ENCODE peak calls at places on chromosomes 4 and X, in seven cellular contexts. C is lower leg skin, H is uterus, J is GM12891, G is body of pancreas, S is Peyer's patch, V is suprapubic skin. D is an unnamed sample.

GRCh38 chr4:113574636-113575103 is 186.9 kb downstream of the CAMK2D start:
- DNase-seq in C (no peak), G (no peak), J (no peak), H (no peak), V (no peak), S (no peak), D (no peak)

GRCh38 chr4:79233820-79234219 is 92.0 kb downstream of the NAA11 start:
- DNase-seq in H (no peak), V (no peak), J (no peak), C (no peak), G (no peak), S (no peak), D (no peak)

GRCh38 chr4:151540728-151541437 is 131.9 kb downstream of the FHIP1A start:
- DNase-seq in H (peak), V (no peak), J (no peak), G (no peak), C (no peak), S (no peak), D (no peak)

GRCh38 chr4:171962110-171962509 is 148.9 kb downstream of the GALNTL6 start:
- DNase-seq in G (no peak), S (no peak), V (no peak), J (no peak), C (no peak), H (no peak), D (no peak)

GRCh38 chr4:5118091-5118786 is 67.0 kb downstream of the STK32B start:
- DNase-seq in H (no peak), J (no peak), V (no peak), S (no peak), C (no peak), G (no peak), D (no peak)

GRCh38 chr4:113950207-113950606 is 29.2 kb downstream of the ARSJ start:
- DNase-seq in C (no peak), J (no peak), V (no peak), H (no peak), S (no peak), G (no peak), D (no peak)

GRCh38 chr4:129561886-129562285 is 465.9 kb downstream of the C4orf33 start:
- DNase-seq in H (no peak), C (no peak), V (no peak), G (no peak), S (no peak), J (no peak), D (no peak)

GRCh38 chr4:96295143-96295763 is 455.4 kb downstream of the PDHA2 start:
- DNase-seq in G (no peak), C (no peak), S (no peak), H (no peak), V (no peak), J (no peak), D (no peak)

GRCh38 chrX:111259559-111259958 is 10.7 kb downstream of the CAPN6 start:
- DNase-seq in J (no peak), C (no peak), H (no peak), V (no peak), G (no peak), S (no peak), D (no peak)

GRCh38 chr4:23750125-23750524 is 139.7 kb downstream of the PPARGC1A start:
- DNase-seq in C (no peak), G (no peak), J (no peak), H (no peak), V (no peak), S (no peak), D (no peak)

GRCh38 chrX:30612250-30612655 is 34.7 kb upstream of the TASL start:
- DNase-seq in G (no peak), C (no peak), S (no peak), V (no peak), H (no peak), J (no peak), D (no peak)

GRCh38 chr4:181301735-181302380 is 941.3 kb upstream of the TENM3 start:
- DNase-seq in S (peak), C (no peak), V (no peak), G (peak), J (peak), H (no peak), D (no peak)

GRCh38 chr4:114562176-114562904 is 36.3 kb upstream of the UGT8 start:
- DNase-seq in C (no peak), G (no peak), S (no peak), H (no peak), V (no peak), J (no peak), D (no peak)

GRCh38 chr4:85925071-85925470 is 434.8 kb downstream of the MAPK10 start:
- DNase-seq in H (no peak), G (no peak), V (no peak), C (no peak), J (no peak), S (no peak), D (no peak)

GRCh38 chrX:39816871-39817731 is 280.7 kb downstream of the BCOR start:
- DNase-seq in C (no peak), H (no peak), G (no peak), V (no peak), J (no peak), S (no peak), D (no peak)

GRCh38 chr4:173917255-173917960 is 366.1 kb downstream of the FBXO8 start:
- DNase-seq in J (no peak), C (no peak), G (no peak), V (no peak), S (no peak), H (no peak), D (no peak)

GRCh38 chr4:27278615-27279014 is 418.0 kb downstream of the STIM2 start:
- DNase-seq in J (no peak), V (no peak), H (no peak), G (no peak), C (no peak), S (no peak), D (no peak)

GRCh38 chr4:85866508-85866907 is 391.6 kb downstream of the ARHGAP24 start:
- DNase-seq in S (no peak), H (no peak), J (no peak), V (no peak), G (no peak), C (no peak), D (no peak)

GRCh38 chrX:150224676-150225075 is 138.4 kb upstream of the MAMLD1 start:
- DNase-seq in G (no peak), J (no peak), V (no peak), H (no peak), S (no peak), C (peak), D (no peak)

GRCh38 chr4:151238477-151238876 is 38.5 kb upstream of the PRSS48 start:
- DNase-seq in S (no peak), G (no peak), V (no peak), C (no peak), H (no peak), J (no peak), D (no peak)

GRCh38 chr4:158172196-158172557 is 648 bp downstream of the GASK1B start:
- DNase-seq in J (no peak), C (no peak), H (no peak), S (no peak), G (no peak), V (no peak), D (no peak)

GRCh38 chrX:141787655-141788054 is 50.5 kb upstream of the MAGEC3 start:
- DNase-seq in C (no peak), G (no peak), J (no peak), S (no peak), H (no peak), V (no peak), D (no peak)

GRCh38 chr4:30719363-30720020 is 677 bp upstream of the PCDH7 start:
- DNase-seq in G (peak), C (peak), V (peak), S (no peak), H (peak), J (no peak), D (no peak)

GRCh38 chrX:147912093-147912801 is 528 bp downstream of the FMR1 start:
- DNase-seq in C (peak), J (peak), G (peak), H (peak), S (peak), V (no peak), D (no peak)

GRCh38 chrX:101206471-101206870 is 13.1 kb upstream of the DRP2 start:
- DNase-seq in H (no peak), V (no peak), J (no peak), G (no peak), C (no peak), S (no peak), D (no peak)

GRCh38 chr4:32858971-32859370 is 2138.8 kb downstream of the PCDH7 start:
- DNase-seq in H (no peak), S (no peak), G (no peak), V (no peak), C (no peak), J (no peak), D (no peak)

GRCh38 chrX:153565996-153566580 is 32.9 kb downstream of the CCNQ start:
- DNase-seq in J (no peak), G (no peak), V (no peak), C (no peak), H (no peak), S (no peak), D (no peak)

GRCh38 chrX:106404512-106404911 is 207.3 kb upstream of the RADX start:
- DNase-seq in J (no peak), G (no peak), S (no peak), H (no peak), C (no peak), V (no peak), D (no peak)

GRCh38 chrX:41086627-41086932 is 1.3 kb downstream of the USP9X start:
- DNase-seq in J (no peak), H (no peak), G (no peak), V (no peak), C (no peak), S (no peak), D (no peak)

GRCh38 chrX:41085883-41086626 is 810 bp downstream of the USP9X start:
- DNase-seq in J (peak), V (peak), H (peak), S (peak), G (peak), C (peak), D (peak)

GRCh38 chrX:41084044-41084359 is 1.2 kb upstream of the USP9X start:
- DNase-seq in V (no peak), S (no peak), J (no peak), G (no peak), C (no peak), H (no peak), D (no peak)

GRCh38 chrX:41084360-41085104 is 713 bp upstream of the USP9X start:
- DNase-seq in G (peak), H (peak), C (peak), S (peak), J (peak), V (peak), D (peak)

DNA sequence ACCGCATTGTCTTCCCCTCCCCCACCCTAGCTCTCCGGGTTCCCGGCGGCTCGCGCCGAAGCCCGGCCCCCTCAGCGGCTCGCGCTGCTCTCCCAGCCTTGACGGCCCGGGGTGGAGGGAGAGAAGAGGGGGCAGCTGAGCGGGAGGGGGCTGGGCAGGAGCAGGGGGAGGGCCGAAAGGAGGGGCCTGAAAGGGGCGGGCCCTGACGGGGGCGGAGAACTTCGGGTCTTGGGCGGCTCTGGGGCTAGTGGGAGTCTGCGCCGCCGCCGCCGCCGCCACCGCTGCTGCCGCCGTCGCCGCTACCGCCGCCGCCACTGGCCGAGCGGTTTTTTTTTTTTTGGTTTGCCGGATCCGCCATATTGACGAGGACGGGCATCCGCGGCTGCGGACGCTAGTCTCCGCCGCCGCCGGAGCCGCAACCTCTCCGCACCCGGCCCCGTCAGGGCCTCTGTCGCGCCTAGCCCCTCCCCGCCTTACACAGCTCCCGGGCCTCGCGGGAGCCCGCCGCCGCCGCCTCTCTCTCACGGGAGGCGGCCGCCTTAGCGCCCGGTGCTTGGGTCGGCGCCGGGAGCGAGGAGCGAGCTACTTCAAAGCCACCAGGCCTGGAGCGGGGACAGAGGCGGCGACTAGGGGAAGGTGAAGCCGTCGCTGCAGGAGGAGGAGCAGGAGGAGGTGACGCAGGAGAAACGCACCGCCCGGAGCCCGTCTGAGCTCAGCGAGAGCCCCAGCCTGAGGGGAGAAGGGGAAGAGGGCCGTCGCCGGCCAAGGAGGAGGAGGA is at the start of gene USP9X:
- DNase-seq in H (peak), J (peak), G (peak), V (peak), C (peak), S (peak), D (peak)
- TF ChIP-seq POLR2A in H (peak), J (no peak), G (peak), V (no peak), C (no peak), S (peak), D (peak)

GRCh38 chrX:18668468-18668867 is 3.4 kb downstream of the RS1 start:
- DNase-seq in V (no peak), H (no peak), S (no peak), C (no peak), G (no peak), J (no peak), D (no peak)

GRCh38 chrX:18666614-18667013 is 5.3 kb downstream of the RS1 start:
- DNase-seq in C (no peak), S (no peak), V (no peak), J (no peak), H (no peak), G (no peak), D (no peak)

GRCh38 chrX:18672008-18672407 is at the start of gene RS1:
- DNase-seq in V (no peak), G (no peak), H (no peak), S (no peak), J (no peak), C (no peak), D (no peak)

GRCh38 chrX:18664947-18665346 is 7.0 kb downstream of the RS1 start:
- DNase-seq in C (no peak), S (no peak), H (no peak), G (no peak), V (no peak), J (no peak), D (no peak)

GRCh38 chrX:18668059-18668458 is 3.8 kb downstream of the RS1 start:
- DNase-seq in S (no peak), G (no peak), V (no peak), H (no peak), C (no peak), J (no peak), D (no peak)
- TF ChIP-seq POLR2A in S (no peak), G (no peak), V (no peak), H (no peak), C (no peak), J (no peak), D (no peak)

GRCh38 chr4:47913328-47913727 is 1.1 kb downstream of the NFXL1 start:
- DNase-seq in S (no peak), H (no peak), G (no peak), C (no peak), V (no peak), J (no peak), D (no peak)

GRCh38 chr4:47915378-47915777 is 995 bp upstream of the NFXL1 start:
- DNase-seq in S (no peak), G (no peak), V (no peak), H (no peak), J (no peak), C (no peak), D (no peak)

GRCh38 chr4:47914926-47915237 is 499 bp upstream of the NFXL1 start:
- DNase-seq in V (no peak), C (no peak), J (no peak), G (no peak), S (no peak), H (no peak), D (no peak)

GRCh38 chr4:47913858-47914218 is 545 bp downstream of the NFXL1 start:
- DNase-seq in J (peak), G (peak), C (peak), V (peak), H (peak), S (peak), D (no peak)

GRCh38 chr4:47914219-47914925 is at the start of gene NFXL1:
- DNase-seq in H (peak), V (peak), C (peak), G (peak), J (peak), S (peak), D (peak)
- TF ChIP-seq POLR2A in H (peak), V (peak), C (no peak), G (peak), J (peak), S (peak), D (peak)

DNA sequence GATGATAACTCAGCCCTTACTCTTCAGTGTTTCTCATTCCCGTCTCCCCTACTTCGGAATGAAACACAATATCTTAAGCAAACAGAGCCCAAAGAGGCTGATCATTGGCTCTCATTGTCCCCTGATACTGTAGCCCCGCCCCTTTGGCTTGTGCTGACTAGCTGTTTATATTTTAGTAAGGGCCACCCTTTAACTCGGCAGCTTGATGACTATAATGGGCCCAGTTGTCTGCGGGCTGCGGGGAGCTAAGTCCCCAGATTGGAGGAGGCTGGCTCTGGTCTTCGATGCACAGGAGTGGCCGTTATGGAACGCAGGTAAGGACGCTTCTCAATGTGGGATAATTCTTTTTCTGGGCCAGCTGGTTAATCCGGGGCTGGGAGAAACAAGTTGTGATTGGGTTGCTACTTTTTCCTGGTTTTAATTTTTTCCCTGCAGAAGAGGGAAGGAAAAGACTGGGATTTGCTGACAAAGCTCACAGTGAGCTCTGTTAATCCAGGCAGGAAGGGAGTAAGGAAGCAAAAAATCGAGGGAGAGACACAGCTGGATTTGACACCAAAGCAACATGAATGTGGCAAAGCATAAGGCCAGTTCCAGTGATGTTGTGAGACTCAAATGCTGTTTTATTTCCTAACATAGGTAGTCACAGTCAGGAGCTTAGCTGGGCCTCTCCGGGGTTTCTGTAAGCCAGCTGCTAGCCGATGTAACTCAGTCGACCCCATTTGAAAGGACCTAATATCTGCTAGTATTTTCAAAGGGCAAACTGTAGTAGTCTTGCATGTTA is at the start of gene TRIM2:
- DNase-seq in G (peak), C (peak), J (no peak), S (peak), H (peak), V (peak), D (peak)
- TF ChIP-seq POLR2A in G (peak), C (no peak), J (no peak), S (peak), H (no peak), V (no peak), D (no peak)

GRCh38 chr4:140752669-140753068 is 3.5 kb downstream of the TBC1D9 start:
- DNase-seq in S (no peak), G (no peak), J (no peak), H (no peak), V (no peak), C (no peak), D (no peak)

GRCh38 chr4:140756292-140757219 is at the start of gene TBC1D9:
- DNase-seq in J (peak), C (peak), V (peak), S (peak), H (peak), G (peak), D (peak)

GRCh38 chr4:140757220-140757607 is 1.0 kb upstream of the TBC1D9 start:
- DNase-seq in V (no peak), S (no peak), J (no peak), H (no peak), C (no peak), G (no peak), D (no peak)

GRCh38 chr4:140754918-140755810 is 1.0 kb downstream of the TBC1D9 start:
- DNase-seq in G (no peak), H (no peak), J (no peak), V (no peak), S (no peak), C (no peak), D (no peak)

GRCh38 chr4:140755811-140756291 is 334 bp downstream of the TBC1D9 start:
- DNase-seq in J (peak), S (peak), V (no peak), H (peak), C (peak), G (peak), D (no peak)
- TF ChIP-seq POLR2A in J (no peak), S (no peak), V (no peak), H (peak), C (no peak), G (no peak), D (no peak)

DNA sequence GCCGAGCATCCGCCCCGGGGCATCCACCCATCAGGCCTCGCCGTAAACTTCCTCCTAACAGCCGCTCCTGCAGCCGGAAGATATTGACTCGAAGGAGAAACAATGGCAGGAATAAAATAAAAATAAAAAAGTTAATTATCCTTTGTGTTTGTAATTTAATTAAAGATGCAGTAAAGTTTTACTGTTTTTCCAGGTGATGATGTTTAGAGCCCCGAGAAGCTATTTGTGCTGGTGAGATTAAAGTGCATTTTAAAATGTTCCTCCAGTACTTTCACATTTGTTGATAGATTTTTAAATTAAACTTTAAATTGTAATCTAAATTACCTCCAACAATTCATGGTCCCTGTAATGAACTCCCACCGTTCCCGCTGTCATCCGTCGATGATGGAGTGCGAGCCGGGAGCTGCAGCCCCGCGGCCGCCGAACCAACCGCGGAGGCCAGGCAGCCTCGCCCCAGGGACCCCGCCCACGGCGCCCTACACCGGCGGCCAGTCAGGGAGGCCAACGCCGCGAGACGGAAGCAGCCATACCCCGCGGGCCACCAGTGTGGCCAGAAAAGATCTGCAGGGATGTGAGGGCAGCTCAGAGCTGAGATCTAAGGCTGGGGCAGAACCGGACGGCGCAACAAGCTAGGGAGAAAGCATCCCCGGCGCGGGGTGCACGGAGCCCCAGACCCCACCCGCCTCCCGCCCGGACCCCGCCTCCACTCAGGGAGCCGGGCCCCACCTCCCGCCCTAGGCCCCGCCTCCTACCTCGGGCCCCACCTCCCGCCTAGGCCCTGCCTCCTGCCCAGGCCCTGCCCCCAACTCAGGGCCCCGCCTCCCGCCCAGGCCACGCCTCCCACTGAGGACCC is 104.1 kb downstream of the FAM53A start:
- DNase-seq in V (peak), J (no peak), S (peak), C (peak), H (peak), G (peak), D (peak)
- TF ChIP-seq POLR2A in V (no peak), J (no peak), S (no peak), C (peak), H (peak), G (peak), D (peak)

GRCh38 chr4:185811509-185812364 is at the start of gene SORBS2:
- DNase-seq in C (no peak), H (no peak), J (peak), G (peak), S (peak), V (no peak), D (no peak)
- TF ChIP-seq POLR2A in C (no peak), H (no peak), J (no peak), G (peak), S (no peak), V (no peak), D (no peak)

D was measured in gastrocnemius medialis.